ENCODE peak calls at places on chromosomes 4 and X, in five cellular contexts. R, L, Q, P and G are unnamed samples.

GRCh38 chr4:14152834-14153519 is 525.5 kb upstream of the BOD1L1 start:
- DNase-seq in R (no peak), Q (no peak), P (no peak), L (no peak), G (no peak)

GRCh38 chr4:174394915-174395314 is 111.2 kb downstream of the CEP44 start:
- DNase-seq in Q (no peak), L (no peak), R (no peak), P (no peak), G (no peak)

GRCh38 chrX:154483325-154483724 is 3.1 kb downstream of the UBL4A start:
- DNase-seq in P (peak; percentile 80), L (no peak), Q (no peak), R (no peak), G (no peak)

GRCh38 chr4:88661724-88662123 is 35.9 kb downstream of the NAP1L5 start:
- DNase-seq in Q (no peak), L (no peak), R (no peak), P (no peak), G (no peak)

GRCh38 chr4:139890810-139891209 is 225.2 kb downstream of the MGST2 start:
- DNase-seq in L (no peak), R (no peak), Q (no peak), P (no peak), G (no peak)

GRCh38 chr4:89022426-89023128 is 34.4 kb downstream of the FAM13A start:
- DNase-seq in L (no peak), Q (no peak), P (no peak), R (no peak), G (no peak)

GRCh38 chr4:121053601-121054143 is 18.7 kb downstream of the NDNF start:
- DNase-seq in R (no peak), P (no peak), Q (peak; percentile 53), L (no peak), G (no peak)

GRCh38 chr4:155931634-155932033 is 22.0 kb downstream of the CTSO start:
- DNase-seq in R (no peak), L (no peak), P (no peak), Q (no peak), G (no peak)

GRCh38 chr4:103012085-103012484 is 7.4 kb downstream of the SLC9B1 start:
- DNase-seq in R (no peak), P (no peak), L (no peak), Q (no peak), G (no peak)

GRCh38 chr4:124839786-124840390 is 127.4 kb upstream of the ANKRD50 start:
- DNase-seq in Q (no peak), P (no peak), L (no peak), R (no peak), G (no peak)

GRCh38 chr4:48193921-48194320 is 59.9 kb upstream of the TXK start:
- DNase-seq in L (no peak), Q (no peak), P (no peak), R (no peak), G (no peak)

GRCh38 chr4:159334461-159334860 is 231.6 kb downstream of the RAPGEF2 start:
- DNase-seq in R (no peak), Q (no peak), L (no peak), P (no peak), G (no peak)

GRCh38 chrX:153944140-153944799 is at the start of gene RENBP:
- DNase-seq in L (no peak), R (no peak), P (no peak), Q (no peak), G (no peak)

GRCh38 chr4:81688085-81688484 is 216.4 kb upstream of the RASGEF1B start:
- DNase-seq in R (no peak), P (no peak), Q (no peak), L (no peak), G (no peak)

GRCh38 chrX:154051210-154051810 is 31.6 kb upstream of the IRAK1 start:
- DNase-seq in R (peak; percentile 16), Q (peak; percentile 73), L (peak; percentile 82), P (no peak), G (peak; percentile 23)

GRCh38 chr4:8847764-8848163 is 23.9 kb downstream of the HMX1 start:
- DNase-seq in Q (no peak), P (no peak), L (no peak), R (no peak), G (peak; percentile 21)

GRCh38 chrX:70437921-70438665 is 6.5 kb upstream of the DLG3 start:
- DNase-seq in R (no peak), L (no peak), Q (no peak), P (no peak), G (no peak)

GRCh38 chrX:47199286-47199685 is 5.7 kb downstream of the UBA1 start:
- DNase-seq in P (peak; percentile 61), Q (peak; percentile 28), L (no peak), R (no peak), G (no peak)

GRCh38 chr4:157572951-157573350 is 352.4 kb downstream of the GRIA2 start:
- DNase-seq in Q (no peak), L (no peak), R (no peak), P (no peak), G (no peak)

GRCh38 chrX:68940601-68941000 is 111.8 kb downstream of the EFNB1 start:
- DNase-seq in L (no peak), Q (no peak), P (no peak), R (no peak), G (no peak)

GRCh38 chr4:111512081-111512774 is 633.0 kb upstream of the FAM241A start:
- DNase-seq in L (no peak), P (peak; percentile 60), Q (no peak), R (no peak), G (no peak)

GRCh38 chr4:107183155-107183774 is 147.2 kb upstream of the DKK2 start:
- DNase-seq in P (no peak), L (no peak), Q (no peak), R (no peak), G (peak; percentile 19)

GRCh38 chr4:186936496-186937375 is 213.1 kb upstream of the FAT1 start:
- DNase-seq in R (no peak), L (no peak), P (peak; percentile 94), Q (no peak), G (no peak)

GRCh38 chr4:70958681-70959080 is 34.8 kb upstream of the DCK start:
- DNase-seq in L (no peak), P (peak; percentile 89), Q (no peak), R (no peak), G (no peak)

GRCh38 chr4:153222162-153222789 is 18.0 kb downstream of the TRIM2 start:
- DNase-seq in R (no peak), Q (peak; percentile 74), L (peak; percentile 84), P (peak; percentile 96), G (peak; percentile 59)

GRCh38 chrX:9842541-9842940 is 56.3 kb downstream of the SHROOM2 start:
- DNase-seq in L (no peak), P (no peak), Q (no peak), R (no peak), G (no peak)

GRCh38 chr4:98260047-98260578 is 1.1 kb upstream of the RAP1GDS1 start:
- DNase-seq in R (peak; percentile 10), Q (peak; percentile 69), L (no peak), P (peak; percentile 92), G (peak; percentile 16)

GRCh38 chrX:2682582-2683177 is 8.4 kb upstream of the CD99 start:
- DNase-seq in P (no peak), R (no peak), Q (no peak), L (no peak), G (no peak)

GRCh38 chr4:159111417-159111816 is 8.5 kb downstream of the RAPGEF2 start:
- DNase-seq in P (no peak), L (no peak), Q (no peak), R (no peak), G (no peak)

GRCh38 chr4:172061204-172061603 is 248.0 kb downstream of the GALNTL6 start:
- DNase-seq in R (no peak), L (no peak), Q (no peak), P (no peak), G (no peak)

GRCh38 chr4:139401368-139401767 is 52.6 kb upstream of the RAB33B start:
- DNase-seq in R (no peak), P (no peak), Q (no peak), L (no peak), G (no peak)

GRCh38 chr4:125393825-125394224 is 79.1 kb downstream of the FAT4 start:
- DNase-seq in L (no peak), Q (no peak), P (no peak), R (no peak), G (no peak)

GRCh38 chr4:47465008-47465407 is 1.5 kb upstream of the COMMD8 start:
- DNase-seq in L (no peak), P (no peak), R (no peak), Q (no peak), G (no peak)

GRCh38 chrX:117510453-117510852 is 606.2 kb downstream of the KLHL13 start:
- DNase-seq in R (no peak), Q (no peak), P (no peak), L (no peak), G (no peak)

GRCh38 chr4:147546341-147546740 is 65.4 kb downstream of the EDNRA start:
- DNase-seq in R (no peak), P (peak; percentile 81), L (no peak), Q (no peak), G (no peak)